ENCODE peak calls at places on chromosome 1, in ten cellular contexts. C, E, Q, I, A, L, S, T, H and X are unnamed samples. For H3K4me1, the result is how much of the 10 kb centered on the place peaks cover.

GRCh38 chr1:202405928-202406327 is 57.4 kb downstream of the PPP1R12B start:
- DNase-seq in C (no peak), E (no peak), Q (no peak), I (no peak), A (no peak), L (no peak), S (no peak), T (no peak), H (no peak), X (no peak)

GRCh38 chr1:208093754-208094719 is 150.1 kb downstream of the PLXNA2 start:
- DNase-seq in C (peak), E (no peak), Q (peak), I (peak), A (peak), L (peak), S (peak), T (peak), H (no peak), X (no peak)

GRCh38 chr1:64282353-64282752 is 78.9 kb downstream of the UBE2U start:
- DNase-seq in C (peak), E (no peak), Q (no peak), I (no peak), A (no peak), L (no peak), S (no peak), T (no peak), H (no peak), X (no peak)

GRCh38 chr1:111203681-111204210 is 3.3 kb upstream of the DENND2D start:
- DNase-seq in C (peak), E (peak), Q (peak), I (peak), A (peak), L (peak), S (peak), T (peak), H (peak), X (no peak)

GRCh38 chr1:242523968-242524570 is 428 bp downstream of the PLD5 start:
- DNase-seq in C (peak), E (no peak), Q (peak), I (peak), A (no peak), L (peak), S (peak), T (peak), H (peak), X (no peak)

GRCh38 chr1:17575786-17576584 is 36.5 kb downstream of the ARHGEF10L start:
- DNase-seq in C (no peak), E (no peak), Q (no peak), I (no peak), A (no peak), L (no peak), S (no peak), T (no peak), H (no peak), X (no peak)

GRCh38 chr1:109793486-109794318 is 30.0 kb upstream of the EPS8L3 start:
- DNase-seq in C (peak), E (no peak), Q (peak), I (peak), A (peak), L (no peak), S (peak), T (peak), H (peak), X (no peak)

GRCh38 chr1:34164510-34165381 is at the start of gene CSMD2:
- DNase-seq in C (no peak), E (no peak), Q (peak), I (no peak), A (no peak), L (no peak), S (no peak), T (peak), H (peak), X (no peak)

GRCh38 chr1:6991271-6991670 is 206.0 kb downstream of the CAMTA1 start:
- DNase-seq in C (no peak), E (no peak), Q (peak), I (no peak), A (no peak), L (no peak), S (no peak), T (no peak), H (no peak), X (no peak)

GRCh38 chr1:65955071-65955470 is 162.4 kb downstream of the PDE4B start:
- DNase-seq in C (no peak), E (no peak), Q (no peak), I (no peak), A (no peak), L (no peak), S (no peak), T (no peak), H (no peak), X (no peak)

GRCh38 chr1:205324781-205325180 is 3.2 kb upstream of the NUAK2 start:
- DNase-seq in C (peak), E (no peak), Q (peak), I (no peak), A (no peak), L (no peak), S (no peak), T (peak), H (no peak), X (no peak)

GRCh38 chr1:201500670-201501120 is 6.2 kb downstream of the CSRP1 start:
- DNase-seq in C (no peak), E (no peak), Q (peak), I (no peak), A (no peak), L (peak), S (peak), T (peak), H (peak), X (no peak)

GRCh38 chr1:17717595-17717994 is 37.5 kb upstream of the ACTL8 start:
- DNase-seq in C (no peak), E (no peak), Q (no peak), I (no peak), A (no peak), L (no peak), S (no peak), T (no peak), H (no peak), X (no peak)

GRCh38 chr1:47471163-47471562 is 33.3 kb downstream of the FOXD2 start:
- DNase-seq in C (peak), E (no peak), Q (peak), I (no peak), A (no peak), L (peak), S (no peak), T (no peak), H (no peak), X (no peak)

GRCh38 chr1:36380003-36380631 is 5.6 kb downstream of the STK40 start:
- DNase-seq in C (peak), E (no peak), Q (no peak), I (peak), A (no peak), L (no peak), S (no peak), T (peak), H (no peak), X (no peak)

GRCh38 chr1:36380782-36381181 is 4.9 kb downstream of the STK40 start:
- DNase-seq in C (no peak), E (no peak), Q (no peak), I (no peak), A (no peak), L (no peak), S (no peak), T (no peak), H (peak), X (no peak)

GRCh38 chr1:36382231-36382630 is 3.5 kb downstream of the STK40 start:
- DNase-seq in C (no peak), E (no peak), Q (no peak), I (no peak), A (no peak), L (no peak), S (no peak), T (no peak), H (peak), X (no peak)

GRCh38 chr1:36381405-36381804 is 4.3 kb downstream of the STK40 start:
- DNase-seq in C (no peak), E (no peak), Q (no peak), I (no peak), A (no peak), L (no peak), S (no peak), T (no peak), H (no peak), X (no peak)

DNA sequence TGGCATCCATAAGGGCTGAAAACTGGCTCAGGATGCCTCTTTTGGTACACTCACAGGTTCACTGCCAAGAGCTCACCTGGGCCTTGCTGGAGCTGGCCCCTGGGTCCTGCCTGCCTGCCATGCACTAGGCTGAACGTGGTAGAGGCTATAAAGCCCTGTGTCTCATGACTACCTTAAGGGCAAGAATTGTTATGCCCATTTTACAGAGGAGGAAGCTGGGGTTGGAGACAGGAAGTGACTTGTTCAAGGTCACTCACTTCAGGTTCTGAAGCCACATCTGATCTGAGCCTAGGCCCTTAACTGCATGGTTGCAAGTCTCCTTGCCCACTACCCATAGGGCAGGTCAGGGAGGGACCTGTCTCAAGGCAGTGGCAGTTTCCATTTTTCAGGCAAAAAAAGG is 7.9 kb downstream of the STK40 start:
- DNase-seq in C (no peak), E (no peak), Q (no peak), I (no peak), A (no peak), L (no peak), S (no peak), T (no peak), H (peak), X (no peak)
- H3K4me1 ChIP-seq in C (half or more), E (under half), Q (under half), I (under half), A (under half), L (under half), S (half or more), T (under half), H (under half), X (under half)

DNA sequence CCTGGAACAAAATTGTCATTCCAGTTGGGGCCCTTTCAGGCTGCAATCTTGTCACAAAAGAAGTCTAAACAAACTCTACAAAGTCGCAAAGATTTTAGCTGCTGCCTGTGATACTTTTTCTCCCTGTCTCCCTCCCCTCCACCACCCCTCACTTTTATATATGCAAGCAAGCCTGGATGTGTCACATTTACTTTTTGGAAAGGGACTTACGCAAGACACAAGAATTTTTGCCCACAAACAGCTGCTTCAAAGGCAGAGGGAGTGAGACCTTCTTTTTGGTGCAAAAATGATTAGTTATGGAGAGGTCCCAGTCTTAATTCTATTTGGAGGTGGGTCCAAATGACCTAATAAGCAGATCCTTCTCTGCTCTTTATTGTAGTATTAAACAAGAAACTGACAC is 22.9 kb upstream of the RALGPS2 start:
- DNase-seq in C (no peak), E (no peak), Q (peak), I (no peak), A (no peak), L (no peak), S (no peak), T (no peak), H (no peak), X (no peak)
- H3K4me3 ChIP-seq in C (no peak), E (no peak), Q (no peak), I (no peak), A (no peak), L (no peak), S (no peak), T (no peak), H (no peak), X (no peak)

DNA sequence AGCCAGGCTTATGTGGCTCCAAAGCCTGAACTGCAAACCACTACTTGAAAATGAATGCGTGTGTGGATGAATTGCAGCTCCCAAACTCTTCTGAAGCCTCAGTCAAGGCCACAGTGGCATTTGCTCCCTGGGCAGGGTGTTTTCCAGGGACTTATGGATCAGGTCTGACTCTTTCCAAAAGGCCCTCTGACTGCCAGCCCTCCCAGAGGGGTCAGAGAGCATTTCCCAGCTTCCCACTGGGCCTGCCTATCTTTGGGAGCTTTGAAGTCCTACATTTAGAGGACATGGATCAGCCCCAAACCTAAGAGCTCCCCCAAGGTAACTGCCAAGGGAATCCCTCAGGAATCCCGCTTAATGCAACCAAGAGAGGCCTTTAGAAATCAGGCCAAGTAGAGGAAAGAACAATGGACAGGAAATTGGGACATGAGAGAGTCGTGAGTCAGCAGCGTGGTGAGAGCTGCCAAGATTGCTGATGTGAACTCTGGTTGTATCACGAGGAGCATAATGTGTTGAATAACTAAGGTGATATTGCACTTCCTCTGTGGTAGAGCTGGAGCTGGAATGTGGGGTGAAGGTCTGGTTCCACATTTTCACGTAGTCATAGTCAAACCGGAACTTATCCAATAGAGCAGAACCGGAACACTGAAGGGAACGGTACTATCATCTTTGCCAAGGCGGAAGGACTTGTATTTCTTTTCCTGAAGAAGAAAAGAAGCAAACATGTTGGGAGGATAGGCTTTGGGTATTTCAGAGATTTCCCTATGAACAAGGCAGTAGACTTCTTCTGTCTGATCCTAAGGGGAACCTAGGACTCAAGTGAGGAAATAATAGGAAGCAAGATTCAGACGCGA is 99.4 kb upstream of the JUN start:
- DNase-seq in C (peak), E (no peak), Q (peak), I (peak), A (peak), L (peak), S (peak), T (peak), H (peak), X (peak)
- H3K27ac ChIP-seq in C (peak), E (no peak), Q (peak), I (no peak), A (peak), L (no peak), S (peak), T (no peak), H (peak), X (peak)

GRCh38 chr1:239243003-239243402 is 143.4 kb upstream of the CHRM3 start:
- DNase-seq in C (no peak), E (no peak), Q (no peak), I (no peak), A (no peak), L (no peak), S (no peak), T (peak), H (no peak), X (no peak)

GRCh38 chr1:239239529-239239928 is 146.8 kb upstream of the CHRM3 start:
- DNase-seq in C (no peak), E (no peak), Q (no peak), I (no peak), A (no peak), L (no peak), S (no peak), T (no peak), H (no peak), X (no peak)

GRCh38 chr1:239240736-239241135 is 145.6 kb upstream of the CHRM3 start:
- DNase-seq in C (no peak), E (no peak), Q (no peak), I (no peak), A (no peak), L (no peak), S (no peak), T (no peak), H (no peak), X (no peak)

GRCh38 chr1:239244084-239244483 is 142.3 kb upstream of the CHRM3 start:
- DNase-seq in C (no peak), E (no peak), Q (no peak), I (no peak), A (no peak), L (no peak), S (no peak), T (no peak), H (no peak), X (no peak)

GRCh38 chr1:239242404-239242803 is 144.0 kb upstream of the CHRM3 start:
- DNase-seq in C (no peak), E (no peak), Q (no peak), I (no peak), A (no peak), L (no peak), S (no peak), T (no peak), H (no peak), X (no peak)
- H3K4me1 ChIP-seq in C (under half), E (under half), Q (under half), I (under half), A (under half), L (under half), S (under half), T (under half), H (under half), X (under half)

GRCh38 chr1:118136511-118136937 is 48.5 kb downstream of the SPAG17 start:
- DNase-seq in C (no peak), E (peak), Q (peak), I (no peak), A (no peak), L (peak), S (no peak), T (no peak), H (no peak), X (no peak)
- H3K4me3 ChIP-seq in C (no peak), E (no peak), Q (no peak), I (no peak), A (no peak), L (no peak), S (no peak), T (no peak), H (no peak), X (no peak)

GRCh38 chr1:24278726-24279125 is 40.4 kb upstream of the GRHL3 start:
- DNase-seq in C (no peak), E (no peak), Q (no peak), I (no peak), A (no peak), L (no peak), S (no peak), T (no peak), H (no peak), X (no peak)

GRCh38 chr1:24277420-24278169 is 41.6 kb upstream of the GRHL3 start:
- DNase-seq in C (no peak), E (peak), Q (peak), I (no peak), A (no peak), L (no peak), S (no peak), T (no peak), H (no peak), X (no peak)

GRCh38 chr1:24275104-24275410 is 44.1 kb upstream of the GRHL3 start:
- DNase-seq in C (no peak), E (no peak), Q (no peak), I (no peak), A (no peak), L (no peak), S (no peak), T (no peak), H (no peak), X (no peak)

GRCh38 chr1:24275510-24275909 is 43.6 kb upstream of the GRHL3 start:
- DNase-seq in C (no peak), E (no peak), Q (peak), I (no peak), A (no peak), L (no peak), S (no peak), T (no peak), H (no peak), X (no peak)

DNA sequence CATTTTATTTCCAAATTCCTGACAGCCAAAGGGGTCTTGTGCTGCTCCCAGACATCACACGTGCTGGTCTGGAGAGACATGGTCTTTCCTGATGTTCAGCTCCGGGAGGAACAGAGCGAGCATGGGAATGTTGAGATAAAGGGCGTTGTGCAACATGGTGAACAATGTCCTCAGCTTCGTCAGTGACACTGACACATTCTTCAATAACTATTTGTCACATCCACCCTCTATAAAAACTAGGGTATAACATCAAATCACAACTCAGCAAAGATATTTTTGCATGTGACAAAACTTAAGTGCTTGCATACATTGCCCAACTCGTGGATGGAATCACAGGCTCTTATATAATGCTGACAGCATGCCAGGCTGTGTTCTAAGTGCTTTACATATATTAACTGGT is 42.4 kb upstream of the GRHL3 start:
- DNase-seq in C (no peak), E (no peak), Q (peak), I (no peak), A (no peak), L (no peak), S (no peak), T (no peak), H (no peak), X (no peak)
- H3K27ac ChIP-seq in C (no peak), E (no peak), Q (no peak), I (no peak), A (no peak), L (no peak), S (no peak), T (no peak), H (no peak), X (no peak)

GRCh38 chr1:164787834-164788231 is 228.8 kb downstream of the PBX1 start:
- DNase-seq in C (no peak), E (no peak), Q (no peak), I (no peak), A (no peak), L (no peak), S (no peak), T (peak), H (no peak), X (no peak)
- H3K4me1 ChIP-seq in C (half or more), E (under half), Q (under half), I (under half), A (under half), L (under half), S (half or more), T (under half), H (under half), X (under half)

DNA sequence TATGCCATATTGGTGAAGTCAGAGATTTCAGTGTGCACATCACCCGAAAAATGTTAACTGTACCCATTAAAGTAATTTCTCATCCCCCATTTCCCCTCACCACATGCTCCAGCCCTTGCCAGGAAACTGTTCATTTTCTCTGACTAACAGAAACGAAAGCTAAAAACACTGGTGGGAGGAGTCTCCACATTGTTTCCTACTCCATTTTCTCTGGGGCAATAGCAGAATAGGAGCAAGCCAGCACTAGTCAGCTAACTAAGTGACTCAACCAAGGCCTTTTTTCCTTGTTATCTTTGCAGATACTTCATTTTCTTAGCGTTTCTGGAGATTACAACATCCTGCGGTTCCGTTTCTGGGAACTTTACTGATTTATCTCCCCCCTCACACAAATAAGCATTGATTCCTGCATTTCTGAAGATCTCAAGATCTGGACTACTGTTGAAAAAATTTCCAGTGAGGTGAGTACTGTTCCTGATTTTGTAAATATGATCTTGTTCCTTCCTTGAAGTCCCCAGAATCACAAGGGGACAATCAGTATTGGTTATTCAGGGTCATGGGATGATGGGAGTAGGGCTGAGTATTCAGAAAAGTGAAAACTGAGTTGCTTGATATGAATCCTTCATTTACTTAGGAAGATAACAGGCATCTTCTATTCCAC is at the start of gene IFI16:
- DNase-seq in C (peak), E (peak), Q (peak), I (peak), A (no peak), L (peak), S (peak), T (no peak), H (no peak), X (peak)
- H3K4me3 ChIP-seq in C (peak), E (peak), Q (no peak), I (peak), A (peak), L (peak), S (peak), T (no peak), H (peak), X (peak)

DNA sequence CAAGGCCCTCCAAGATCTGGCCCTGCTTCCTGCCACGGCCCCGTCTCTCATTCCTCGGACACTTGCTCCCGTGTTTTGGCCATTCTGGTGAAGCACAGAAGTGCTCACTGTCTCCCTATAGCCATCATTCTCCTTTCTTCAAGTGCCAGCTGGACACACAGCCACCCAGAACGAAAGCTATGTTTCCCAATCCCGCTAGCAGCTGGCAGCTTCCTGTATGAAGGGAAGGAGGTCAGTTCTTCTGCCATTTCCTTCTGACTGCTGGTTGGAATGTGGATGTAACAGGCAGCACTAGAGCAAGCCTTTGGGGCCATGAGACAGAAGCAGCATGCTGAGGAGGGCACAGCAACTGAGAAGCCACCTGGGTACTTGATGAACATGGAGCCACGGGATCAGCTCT is 82.8 kb downstream of the TGFBR3 start:
- DNase-seq in C (no peak), E (no peak), Q (peak), I (no peak), A (no peak), L (no peak), S (no peak), T (no peak), H (no peak), X (no peak)
- H3K27ac ChIP-seq in C (no peak), E (peak), Q (no peak), I (no peak), A (peak), L (peak), S (no peak), T (no peak), H (no peak), X (no peak)